ENCODE peak calls at places on chromosome 4, in four cellular contexts. One of them, this sample, is unnamed.

GRCh38 chr4:31104596-31104995 is 384.4 kb downstream of the PCDH7 start:
- DNase-seq in K562: no peak
- DNase-seq in HepG2: no peak
- DNase-seq in SK-N-SH: no peak
- DNase-seq in this sample: no peak

GRCh38 chr4:5751073-5751917 is 40.3 kb downstream of the EVC start:
- DNase-seq in K562: no peak
- DNase-seq in HepG2: no peak
- DNase-seq in SK-N-SH: no peak
- DNase-seq in this sample: no peak

GRCh38 chr4:113827285-113827684 is 65.7 kb upstream of the CAMK2D start:
- DNase-seq in K562: no peak
- DNase-seq in HepG2: no peak
- DNase-seq in SK-N-SH: no peak
- DNase-seq in this sample: no peak

GRCh38 chr4:2356123-2357069 is 62.0 kb downstream of the ZFYVE28 start:
- DNase-seq in K562: no peak
- DNase-seq in HepG2: no peak
- DNase-seq in SK-N-SH: peak
- DNase-seq in this sample: no peak

GRCh38 chr4:1176398-1177273 is 4.3 kb upstream of the SPON2 start:
- DNase-seq in K562: no peak
- DNase-seq in HepG2: no peak
- DNase-seq in SK-N-SH: no peak
- DNase-seq in this sample: no peak

GRCh38 chr4:7537853-7538252 is 103.1 kb upstream of the PSAPL1 start:
- DNase-seq in K562: no peak
- DNase-seq in HepG2: no peak
- DNase-seq in SK-N-SH: no peak
- DNase-seq in this sample: no peak

GRCh38 chr4:162201673-162202072 is 37.9 kb upstream of the FSTL5 start:
- DNase-seq in K562: no peak
- DNase-seq in HepG2: no peak
- DNase-seq in SK-N-SH: no peak
- DNase-seq in this sample: no peak

GRCh38 chr4:156322592-156322991 is 368.9 kb upstream of the CTSO start:
- DNase-seq in K562: no peak
- DNase-seq in HepG2: no peak
- DNase-seq in SK-N-SH: no peak
- DNase-seq in this sample: no peak

GRCh38 chr4:123609829-123610228 is 213.2 kb downstream of the SPRY1 start:
- DNase-seq in K562: no peak
- DNase-seq in HepG2: no peak
- DNase-seq in SK-N-SH: no peak
- DNase-seq in this sample: no peak

GRCh38 chr4:40363382-40363920 is 28.3 kb downstream of the CHRNA9 start:
- DNase-seq in K562: no peak
- DNase-seq in HepG2: no peak
- DNase-seq in SK-N-SH: no peak
- DNase-seq in this sample: no peak

GRCh38 chr4:82891728-82892466 is 944 bp upstream of the SEC31A start:
- DNase-seq in K562: no peak
- DNase-seq in HepG2: no peak
- DNase-seq in SK-N-SH: no peak
- DNase-seq in this sample: no peak

GRCh38 chr4:150950657-150951056 is 64.4 kb downstream of the LRBA start:
- DNase-seq in K562: peak
- DNase-seq in HepG2: peak
- DNase-seq in SK-N-SH: no peak
- DNase-seq in this sample: no peak

GRCh38 chr4:99447079-99447478 is 11.9 kb upstream of the ADH7 start:
- DNase-seq in K562: peak
- DNase-seq in HepG2: no peak
- DNase-seq in SK-N-SH: no peak
- DNase-seq in this sample: no peak

DNA sequence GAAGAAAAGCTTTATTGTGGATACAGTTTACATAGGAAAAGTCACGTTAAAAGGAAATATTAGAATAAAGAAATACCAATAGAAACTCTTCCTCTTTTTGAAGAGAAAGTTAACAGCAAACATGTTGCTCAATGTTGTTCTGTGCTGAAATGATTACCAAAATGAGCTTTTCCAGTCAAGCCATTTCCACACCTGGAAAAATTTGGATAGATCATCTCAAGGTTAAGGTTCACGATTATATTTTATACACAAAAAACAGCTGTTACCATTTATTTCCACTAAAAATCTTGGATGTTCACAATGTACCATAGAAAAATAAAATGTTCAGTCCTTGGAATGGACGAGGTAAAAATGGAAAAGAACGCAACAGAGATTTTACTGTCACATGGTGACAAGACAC is 218.7 kb downstream of the SCFD2 start:
- DNase-seq in K562: no peak
- DNase-seq in HepG2: no peak
- DNase-seq in SK-N-SH: no peak
- DNase-seq in this sample: no peak
- TF ChIP-seq POLR2AphosphoS5 in K562: no peak
- TF ChIP-seq POLR2AphosphoS5 in HepG2: no peak
- TF ChIP-seq POLR2AphosphoS5 in SK-N-SH: no peak
- TF ChIP-seq POLR2AphosphoS5 in this sample: no peak

DNA sequence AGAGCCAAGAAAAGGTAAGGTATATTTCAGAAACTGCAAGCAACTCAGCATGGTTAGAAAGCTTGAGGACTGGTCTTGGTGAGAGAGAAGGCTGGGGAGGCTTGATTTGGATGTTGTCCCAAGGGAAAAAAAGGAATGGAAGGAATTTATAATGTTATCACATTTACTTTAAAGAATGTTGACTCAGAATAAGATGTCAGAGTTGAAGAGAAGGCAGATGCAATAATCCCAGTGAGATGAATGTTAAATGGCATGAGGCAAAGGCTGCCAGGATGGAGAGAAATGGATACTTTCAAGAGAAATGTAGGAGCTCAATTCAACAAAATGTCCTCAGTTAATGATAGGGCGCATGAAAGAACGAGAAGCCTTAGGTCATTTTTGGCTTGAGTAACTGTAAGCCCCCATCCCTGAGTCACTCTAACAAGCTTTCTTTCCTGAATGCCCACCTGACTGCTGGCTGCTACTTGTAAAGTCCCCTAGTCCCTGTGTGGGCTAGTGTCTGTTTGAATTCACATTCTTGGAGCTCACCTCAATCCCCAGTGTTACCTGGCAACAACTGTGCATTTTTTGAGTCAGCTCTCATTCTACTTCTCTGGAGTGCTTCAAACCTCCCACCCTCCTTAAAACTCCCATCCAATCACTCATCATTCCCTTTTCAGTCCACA is 103.0 kb upstream of the TAPT1 start:
- DNase-seq in K562: no peak
- DNase-seq in HepG2: no peak
- DNase-seq in SK-N-SH: no peak
- DNase-seq in this sample: no peak
- TF ChIP-seq TAF1 in K562: no peak
- TF ChIP-seq TAF1 in HepG2: no peak
- TF ChIP-seq TAF1 in SK-N-SH: no peak
- TF ChIP-seq TAF1 in this sample: no peak

GRCh38 chr4:43399726-43400125 is 507.2 kb downstream of the GRXCR1 start:
- DNase-seq in K562: no peak
- DNase-seq in HepG2: no peak
- DNase-seq in SK-N-SH: no peak
- DNase-seq in this sample: no peak

DNA sequence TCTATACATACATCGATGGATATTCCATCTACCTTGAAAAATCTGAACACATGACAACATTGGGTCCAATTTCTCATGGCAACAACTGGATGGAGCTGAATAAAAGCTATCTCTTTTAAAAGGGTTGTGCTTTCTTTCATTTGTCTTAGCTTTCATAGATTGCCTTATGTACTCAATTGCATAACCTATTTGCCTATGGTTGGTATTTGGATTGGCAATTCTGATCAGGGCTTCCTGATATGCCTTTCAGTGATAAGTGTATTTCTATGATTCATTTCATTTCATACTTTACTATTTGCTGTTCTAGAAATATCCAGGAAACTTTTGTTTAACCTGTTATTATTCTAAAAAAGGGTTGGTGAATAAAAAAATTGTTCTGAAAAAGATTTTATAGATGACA is 509.9 kb downstream of the GRXCR1 start:
- DNase-seq in K562: no peak
- DNase-seq in HepG2: no peak
- DNase-seq in SK-N-SH: no peak
- DNase-seq in this sample: no peak
- TF ChIP-seq POLR2AphosphoS5 in K562: no peak
- TF ChIP-seq POLR2AphosphoS5 in HepG2: no peak
- TF ChIP-seq POLR2AphosphoS5 in SK-N-SH: no peak
- TF ChIP-seq POLR2AphosphoS5 in this sample: no peak

DNA sequence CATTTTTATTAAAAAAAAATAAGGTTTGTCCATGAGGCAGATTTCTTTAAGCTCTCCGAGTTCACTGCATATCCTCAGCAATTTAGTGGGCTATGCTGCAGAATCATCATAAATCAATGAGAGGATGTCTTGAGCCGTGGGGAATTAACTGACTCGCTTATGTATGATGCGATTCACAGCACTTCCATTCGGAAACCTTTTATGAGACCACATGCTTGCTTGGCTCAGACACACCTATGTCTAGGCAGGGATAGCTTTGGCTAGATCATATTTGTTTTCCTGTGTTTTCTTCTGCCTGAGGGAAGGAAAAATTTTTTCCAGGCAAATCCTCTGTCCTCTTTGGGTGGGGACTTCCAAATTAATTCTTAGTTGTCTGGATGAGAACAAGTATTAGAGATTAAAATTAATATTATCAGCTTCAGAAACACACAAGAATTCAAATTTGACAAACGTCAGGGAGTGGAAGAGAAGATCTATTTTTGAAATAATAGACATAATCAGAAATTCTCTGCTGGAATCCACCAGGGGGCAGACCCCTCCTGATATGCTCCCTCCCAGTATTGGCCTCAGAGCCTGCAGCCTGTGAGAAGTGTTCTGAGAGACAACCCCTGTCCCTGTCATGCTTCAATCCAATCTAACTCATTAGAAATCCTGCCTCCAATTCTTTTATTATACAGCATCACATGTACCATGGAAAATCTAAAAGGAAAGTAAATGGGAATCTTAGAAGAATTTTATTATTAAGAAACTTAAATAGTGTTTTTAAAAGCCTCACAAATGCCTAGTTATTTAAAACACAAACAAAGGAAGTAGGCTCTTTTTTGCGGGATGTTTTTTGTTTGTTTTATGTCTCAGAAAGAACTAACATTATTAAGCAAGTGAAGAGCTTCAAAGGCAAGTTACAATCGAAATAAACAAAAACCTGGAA is 345.1 kb upstream of the TACR3 start:
- DNase-seq in K562: peak
- DNase-seq in HepG2: peak
- DNase-seq in SK-N-SH: peak
- DNase-seq in this sample: peak
- TF ChIP-seq TAF1 in K562: no peak
- TF ChIP-seq TAF1 in HepG2: no peak
- TF ChIP-seq TAF1 in SK-N-SH: no peak
- TF ChIP-seq TAF1 in this sample: no peak

DNA sequence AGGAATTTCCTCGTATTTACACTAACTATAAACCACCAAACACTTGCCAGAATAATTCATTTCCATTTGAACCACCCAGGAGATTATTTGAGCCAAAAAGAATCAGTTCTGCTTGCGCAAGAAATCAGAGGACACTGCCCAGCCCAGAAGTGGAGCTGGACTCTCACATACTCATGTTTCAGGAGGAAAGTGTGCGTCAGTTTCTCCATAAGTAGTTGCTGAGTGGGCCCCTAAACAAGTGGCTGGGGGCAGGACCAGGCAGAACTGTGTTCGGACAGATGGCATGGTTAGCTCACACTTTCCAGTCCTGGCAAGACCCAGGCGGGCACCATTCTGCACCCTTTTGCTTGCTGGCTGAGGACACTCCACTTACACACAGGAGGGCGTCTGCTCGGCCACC is 38.8 kb downstream of the BTC start:
- DNase-seq in K562: no peak
- DNase-seq in HepG2: no peak
- DNase-seq in SK-N-SH: no peak
- DNase-seq in this sample: no peak
- TF ChIP-seq POLR2AphosphoS5 in K562: no peak
- TF ChIP-seq POLR2AphosphoS5 in HepG2: no peak
- TF ChIP-seq POLR2AphosphoS5 in SK-N-SH: no peak
- TF ChIP-seq POLR2AphosphoS5 in this sample: no peak

DNA sequence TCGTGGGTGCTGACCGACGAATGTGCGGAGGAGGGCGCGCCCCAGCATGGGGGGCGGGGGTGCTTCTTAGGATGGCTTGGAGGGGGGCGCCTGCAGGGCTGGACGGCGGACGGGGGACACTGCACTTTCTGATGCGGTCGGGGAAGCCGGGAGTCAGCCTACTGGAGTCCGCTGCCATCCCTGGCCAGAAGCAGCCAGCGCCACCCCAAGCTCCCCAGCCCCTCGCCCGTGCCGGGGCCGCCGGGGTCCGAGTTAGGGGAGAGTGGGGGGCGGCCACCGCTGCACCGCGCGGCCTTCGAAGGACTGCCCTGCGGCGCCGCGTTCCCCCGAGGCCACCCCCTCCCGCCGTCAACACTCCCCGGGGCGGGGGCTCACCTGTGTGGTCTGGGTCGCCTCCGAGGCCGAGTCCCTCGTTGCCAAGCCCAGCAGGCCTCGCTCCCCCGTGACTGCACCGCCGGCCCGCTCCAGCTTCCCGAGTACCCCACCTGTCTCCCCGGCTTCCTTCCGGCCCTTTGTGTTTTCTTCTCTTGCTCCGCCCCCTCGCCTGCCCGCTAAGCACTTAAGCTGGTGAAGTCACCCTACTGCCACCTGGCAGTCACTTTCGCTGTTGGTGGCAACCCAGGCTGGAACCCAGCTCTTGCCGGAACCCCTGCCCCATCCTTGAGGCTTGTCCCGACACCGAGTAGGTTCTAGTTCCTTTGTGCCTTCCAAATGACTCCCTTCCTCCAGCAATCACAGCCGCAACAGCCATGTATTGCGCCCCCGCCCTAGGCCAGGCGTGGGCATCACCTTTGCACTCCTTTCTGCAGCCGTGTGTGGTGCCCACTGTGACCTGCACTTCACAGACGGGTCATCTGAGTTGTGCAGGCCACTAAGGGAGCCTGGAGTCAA is at the start of gene OCIAD2:
- DNase-seq in K562: no peak
- DNase-seq in HepG2: no peak
- DNase-seq in SK-N-SH: peak
- DNase-seq in this sample: peak
- TF ChIP-seq TAF1 in K562: no peak
- TF ChIP-seq TAF1 in HepG2: no peak
- TF ChIP-seq TAF1 in SK-N-SH: peak
- TF ChIP-seq TAF1 in this sample: no peak